ENCODE peak calls at places on chromosomes 1 and 21, in ten cellular contexts. One of them, this sample, is unnamed. For H3K4me1, the result is how much of the 10 kb centered on the place peaks cover.

GRCh38 chr1:21911205-21912001 is 25.7 kb downstream of the HSPG2 start:
- DNase-seq in right lobe of liver: no peak
- DNase-seq in pancreas: no peak
- DNase-seq in heart right ventricle: peak
- DNase-seq in cardiac muscle cell: peak
- DNase-seq in A549: no peak
- DNase-seq in breast epithelium: no peak
- DNase-seq in neural progenitor cell: no peak
- DNase-seq in left ventricle myocardium inferior: peak
- DNase-seq in mucosa of descending colon: no peak
- DNase-seq in this sample: no peak

GRCh38 chr1:2019162-2019542 is at the start of gene GABRD:
- DNase-seq in right lobe of liver: no peak
- DNase-seq in pancreas: no peak
- DNase-seq in heart right ventricle: no peak
- DNase-seq in cardiac muscle cell: peak
- DNase-seq in A549: no peak
- DNase-seq in breast epithelium: no peak
- DNase-seq in neural progenitor cell: peak
- DNase-seq in left ventricle myocardium inferior: no peak
- DNase-seq in mucosa of descending colon: no peak
- DNase-seq in this sample: no peak

GRCh38 chr1:80869299-80869698 is 931.4 kb upstream of the ADGRL2 start:
- DNase-seq in right lobe of liver: no peak
- DNase-seq in pancreas: no peak
- DNase-seq in heart right ventricle: no peak
- DNase-seq in cardiac muscle cell: no peak
- DNase-seq in A549: no peak
- DNase-seq in breast epithelium: no peak
- DNase-seq in neural progenitor cell: no peak
- DNase-seq in left ventricle myocardium inferior: no peak
- DNase-seq in mucosa of descending colon: no peak
- DNase-seq in this sample: no peak

GRCh38 chr1:38261574-38261973 is 215.0 kb upstream of the POU3F1 start:
- DNase-seq in right lobe of liver: no peak
- DNase-seq in pancreas: no peak
- DNase-seq in heart right ventricle: no peak
- DNase-seq in cardiac muscle cell: no peak
- DNase-seq in A549: no peak
- DNase-seq in breast epithelium: no peak
- DNase-seq in neural progenitor cell: no peak
- DNase-seq in left ventricle myocardium inferior: no peak
- DNase-seq in mucosa of descending colon: no peak
- DNase-seq in this sample: no peak

GRCh38 chr1:191608367-191608766 is 549.9 kb upstream of the RGS18 start:
- DNase-seq in right lobe of liver: no peak
- DNase-seq in pancreas: no peak
- DNase-seq in heart right ventricle: no peak
- DNase-seq in cardiac muscle cell: no peak
- DNase-seq in A549: peak
- DNase-seq in breast epithelium: no peak
- DNase-seq in neural progenitor cell: no peak
- DNase-seq in left ventricle myocardium inferior: no peak
- DNase-seq in mucosa of descending colon: no peak
- DNase-seq in this sample: no peak

GRCh38 chr1:27940870-27941269 is 6.1 kb downstream of the SMPDL3B start:
- DNase-seq in right lobe of liver: no peak
- DNase-seq in pancreas: no peak
- DNase-seq in heart right ventricle: no peak
- DNase-seq in cardiac muscle cell: no peak
- DNase-seq in A549: no peak
- DNase-seq in breast epithelium: no peak
- DNase-seq in neural progenitor cell: no peak
- DNase-seq in left ventricle myocardium inferior: no peak
- DNase-seq in mucosa of descending colon: no peak
- DNase-seq in this sample: no peak

GRCh38 chr1:8239306-8240023 is 78.4 kb upstream of the SLC45A1 start:
- DNase-seq in right lobe of liver: peak
- DNase-seq in pancreas: no peak
- DNase-seq in heart right ventricle: no peak
- DNase-seq in cardiac muscle cell: peak
- DNase-seq in A549: peak
- DNase-seq in breast epithelium: no peak
- DNase-seq in neural progenitor cell: peak
- DNase-seq in left ventricle myocardium inferior: no peak
- DNase-seq in mucosa of descending colon: peak
- DNase-seq in this sample: peak

GRCh38 chr1:240687820-240688219 is 75.9 kb upstream of the GREM2 start:
- DNase-seq in right lobe of liver: no peak
- DNase-seq in pancreas: no peak
- DNase-seq in heart right ventricle: no peak
- DNase-seq in cardiac muscle cell: no peak
- DNase-seq in A549: no peak
- DNase-seq in breast epithelium: peak
- DNase-seq in neural progenitor cell: no peak
- DNase-seq in left ventricle myocardium inferior: no peak
- DNase-seq in mucosa of descending colon: no peak
- DNase-seq in this sample: no peak

GRCh38 chr21:44345495-44345894 is 6.3 kb upstream of the CFAP410 start:
- DNase-seq in right lobe of liver: no peak
- DNase-seq in pancreas: no peak
- DNase-seq in heart right ventricle: no peak
- DNase-seq in cardiac muscle cell: no peak
- DNase-seq in A549: no peak
- DNase-seq in breast epithelium: no peak
- DNase-seq in neural progenitor cell: no peak
- DNase-seq in left ventricle myocardium inferior: no peak
- DNase-seq in mucosa of descending colon: no peak
- DNase-seq in this sample: no peak

GRCh38 chr1:226994357-226995063 is 54.4 kb downstream of the COQ8A start:
- DNase-seq in right lobe of liver: no peak
- DNase-seq in pancreas: no peak
- DNase-seq in heart right ventricle: no peak
- DNase-seq in cardiac muscle cell: no peak
- DNase-seq in A549: no peak
- DNase-seq in breast epithelium: no peak
- DNase-seq in neural progenitor cell: peak
- DNase-seq in left ventricle myocardium inferior: no peak
- DNase-seq in mucosa of descending colon: no peak
- DNase-seq in this sample: no peak

GRCh38 chr1:156489166-156489934 is 11.2 kb downstream of the MEF2D start:
- DNase-seq in right lobe of liver: no peak
- DNase-seq in pancreas: no peak
- DNase-seq in heart right ventricle: peak
- DNase-seq in cardiac muscle cell: no peak
- DNase-seq in A549: no peak
- DNase-seq in breast epithelium: no peak
- DNase-seq in neural progenitor cell: peak
- DNase-seq in left ventricle myocardium inferior: peak
- DNase-seq in mucosa of descending colon: no peak
- DNase-seq in this sample: no peak

GRCh38 chr1:16145988-16146887 is 9.6 kb downstream of the EPHA2 start:
- DNase-seq in right lobe of liver: peak
- DNase-seq in pancreas: peak
- DNase-seq in heart right ventricle: peak
- DNase-seq in cardiac muscle cell: peak
- DNase-seq in A549: peak
- DNase-seq in breast epithelium: peak
- DNase-seq in neural progenitor cell: peak
- DNase-seq in left ventricle myocardium inferior: peak
- DNase-seq in mucosa of descending colon: peak
- DNase-seq in this sample: peak

GRCh38 chr1:234617135-234617985 is 7.4 kb upstream of the IRF2BP2 start:
- DNase-seq in right lobe of liver: peak
- DNase-seq in pancreas: no peak
- DNase-seq in heart right ventricle: no peak
- DNase-seq in cardiac muscle cell: peak
- DNase-seq in A549: no peak
- DNase-seq in breast epithelium: peak
- DNase-seq in neural progenitor cell: no peak
- DNase-seq in left ventricle myocardium inferior: no peak
- DNase-seq in mucosa of descending colon: no peak
- DNase-seq in this sample: no peak

GRCh38 chr1:14915356-14916054 is 238.0 kb upstream of the TMEM51 start:
- DNase-seq in right lobe of liver: no peak
- DNase-seq in pancreas: peak
- DNase-seq in heart right ventricle: peak
- DNase-seq in cardiac muscle cell: peak
- DNase-seq in A549: peak
- DNase-seq in breast epithelium: peak
- DNase-seq in neural progenitor cell: peak
- DNase-seq in left ventricle myocardium inferior: peak
- DNase-seq in mucosa of descending colon: peak
- DNase-seq in this sample: peak

GRCh38 chr1:39609618-39610331 is 29.7 kb downstream of the HEYL start:
- DNase-seq in right lobe of liver: peak
- DNase-seq in pancreas: peak
- DNase-seq in heart right ventricle: peak
- DNase-seq in cardiac muscle cell: peak
- DNase-seq in A549: peak
- DNase-seq in breast epithelium: no peak
- DNase-seq in neural progenitor cell: peak
- DNase-seq in left ventricle myocardium inferior: peak
- DNase-seq in mucosa of descending colon: peak
- DNase-seq in this sample: peak

GRCh38 chr1:235087906-235088305 is 40.7 kb downstream of the TOMM20 start:
- DNase-seq in right lobe of liver: no peak
- DNase-seq in pancreas: no peak
- DNase-seq in heart right ventricle: no peak
- DNase-seq in cardiac muscle cell: no peak
- DNase-seq in A549: no peak
- DNase-seq in breast epithelium: no peak
- DNase-seq in neural progenitor cell: no peak
- DNase-seq in left ventricle myocardium inferior: no peak
- DNase-seq in mucosa of descending colon: no peak
- DNase-seq in this sample: no peak

GRCh38 chr21:15034126-15034848 is 30.5 kb downstream of the NRIP1 start:
- DNase-seq in right lobe of liver: no peak
- DNase-seq in pancreas: no peak
- DNase-seq in heart right ventricle: no peak
- DNase-seq in cardiac muscle cell: peak
- DNase-seq in A549: no peak
- DNase-seq in breast epithelium: no peak
- DNase-seq in neural progenitor cell: no peak
- DNase-seq in left ventricle myocardium inferior: no peak
- DNase-seq in mucosa of descending colon: no peak
- DNase-seq in this sample: no peak

DNA sequence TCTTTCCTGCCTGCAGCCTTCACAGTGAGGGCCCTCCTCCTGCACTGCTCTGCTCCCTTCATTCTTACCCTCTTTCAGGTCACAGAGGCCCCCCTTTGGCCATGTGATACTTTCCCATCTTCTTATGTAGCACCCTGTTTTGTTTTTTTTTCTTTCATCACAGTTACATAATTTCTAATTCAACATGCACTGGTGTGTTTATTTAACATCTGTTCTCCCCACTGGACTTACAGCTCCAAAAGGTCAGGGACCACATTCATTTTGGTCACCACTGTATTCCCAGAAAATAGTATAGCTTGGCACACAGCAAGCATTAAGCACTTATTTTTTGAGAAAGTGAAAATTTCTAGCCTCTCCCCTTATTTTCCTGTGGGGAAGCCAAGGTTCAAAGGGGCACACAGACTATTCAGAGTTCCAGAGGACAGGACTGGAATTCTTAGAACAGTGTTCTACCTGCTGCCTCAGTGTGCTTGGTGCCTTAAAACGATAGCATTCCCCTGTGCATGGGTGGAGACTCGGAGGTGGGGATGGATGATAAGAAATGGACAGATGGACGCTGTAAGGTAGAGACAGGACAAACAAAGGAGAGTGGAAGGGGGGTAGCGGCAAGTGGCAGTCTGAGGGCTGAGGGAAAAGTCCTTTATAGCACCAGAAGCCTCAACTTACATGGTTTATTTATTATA is 5.3 kb downstream of the DENND2D start:
- DNase-seq in right lobe of liver: no peak
- DNase-seq in pancreas: no peak
- DNase-seq in heart right ventricle: no peak
- DNase-seq in cardiac muscle cell: no peak
- DNase-seq in A549: no peak
- DNase-seq in breast epithelium: no peak
- DNase-seq in neural progenitor cell: no peak
- DNase-seq in left ventricle myocardium inferior: no peak
- DNase-seq in mucosa of descending colon: no peak
- DNase-seq in this sample: no peak
- H3K4me1 ChIP-seq in right lobe of liver: under half
- H3K4me1 ChIP-seq in pancreas: under half
- H3K4me1 ChIP-seq in heart right ventricle: half or more
- H3K4me1 ChIP-seq in cardiac muscle cell: under half
- H3K4me1 ChIP-seq in A549: under half
- H3K4me1 ChIP-seq in breast epithelium: under half
- H3K4me1 ChIP-seq in neural progenitor cell: under half
- H3K4me1 ChIP-seq in left ventricle myocardium inferior: under half
- H3K4me1 ChIP-seq in mucosa of descending colon: under half
- H3K4me1 ChIP-seq in this sample: half or more

DNA sequence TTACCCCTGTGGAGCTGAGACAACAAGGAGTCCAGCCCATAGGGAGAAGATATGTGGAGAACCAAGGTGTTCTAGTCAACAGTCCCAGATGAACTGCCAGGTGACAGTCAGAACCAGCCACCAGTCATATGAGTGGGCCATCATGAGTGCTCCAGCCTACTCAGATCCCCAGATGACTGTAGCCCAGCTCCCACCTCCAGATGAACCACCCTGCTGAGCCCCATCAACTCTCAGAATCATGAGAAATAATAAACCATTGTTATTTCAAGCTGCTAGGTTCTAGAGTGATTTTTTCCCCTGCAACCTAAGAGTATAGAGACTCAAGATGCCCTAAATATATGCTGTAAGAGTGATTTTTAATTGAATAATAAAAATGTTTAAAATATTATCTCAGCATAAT is 444.2 kb downstream of the GPATCH2 start:
- DNase-seq in right lobe of liver: no peak
- DNase-seq in pancreas: no peak
- DNase-seq in heart right ventricle: no peak
- DNase-seq in cardiac muscle cell: no peak
- DNase-seq in A549: no peak
- DNase-seq in breast epithelium: no peak
- DNase-seq in neural progenitor cell: no peak
- DNase-seq in left ventricle myocardium inferior: no peak
- DNase-seq in mucosa of descending colon: no peak
- DNase-seq in this sample: no peak
- TF ChIP-seq CTCF in right lobe of liver: no peak
- TF ChIP-seq CTCF in pancreas: no peak
- TF ChIP-seq CTCF in heart right ventricle: no peak
- TF ChIP-seq CTCF in cardiac muscle cell: no peak
- TF ChIP-seq CTCF in A549: no peak
- TF ChIP-seq CTCF in breast epithelium: no peak
- TF ChIP-seq CTCF in neural progenitor cell: no peak
- TF ChIP-seq CTCF in left ventricle myocardium inferior: no peak
- TF ChIP-seq CTCF in mucosa of descending colon: no peak
- TF ChIP-seq CTCF in this sample: no peak

GRCh38 chr1:3590145-3590768 is 21.1 kb downstream of the MEGF6 start:
- DNase-seq in right lobe of liver: no peak
- DNase-seq in pancreas: no peak
- DNase-seq in heart right ventricle: no peak
- DNase-seq in cardiac muscle cell: peak
- DNase-seq in A549: no peak
- DNase-seq in breast epithelium: no peak
- DNase-seq in neural progenitor cell: no peak
- DNase-seq in left ventricle myocardium inferior: no peak
- DNase-seq in mucosa of descending colon: no peak
- DNase-seq in this sample: peak
- H3K4me1 ChIP-seq in right lobe of liver: under half
- H3K4me1 ChIP-seq in pancreas: under half
- H3K4me1 ChIP-seq in heart right ventricle: under half
- H3K4me1 ChIP-seq in cardiac muscle cell: under half
- H3K4me1 ChIP-seq in A549: under half
- H3K4me1 ChIP-seq in breast epithelium: under half
- H3K4me1 ChIP-seq in neural progenitor cell: under half
- H3K4me1 ChIP-seq in left ventricle myocardium inferior: under half
- H3K4me1 ChIP-seq in mucosa of descending colon: under half
- H3K4me1 ChIP-seq in this sample: under half

GRCh38 chr1:46020005-46020404 is 112.4 kb downstream of the PIK3R3 start:
- DNase-seq in right lobe of liver: no peak
- DNase-seq in pancreas: no peak
- DNase-seq in heart right ventricle: no peak
- DNase-seq in cardiac muscle cell: peak
- DNase-seq in A549: no peak
- DNase-seq in breast epithelium: no peak
- DNase-seq in neural progenitor cell: no peak
- DNase-seq in left ventricle myocardium inferior: no peak
- DNase-seq in mucosa of descending colon: no peak
- DNase-seq in this sample: no peak
- TF ChIP-seq CTCF in right lobe of liver: no peak
- TF ChIP-seq CTCF in pancreas: no peak
- TF ChIP-seq CTCF in heart right ventricle: no peak
- TF ChIP-seq CTCF in cardiac muscle cell: no peak
- TF ChIP-seq CTCF in A549: no peak
- TF ChIP-seq CTCF in breast epithelium: no peak
- TF ChIP-seq CTCF in neural progenitor cell: no peak
- TF ChIP-seq CTCF in left ventricle myocardium inferior: no peak
- TF ChIP-seq CTCF in mucosa of descending colon: no peak
- TF ChIP-seq CTCF in this sample: no peak